ENCODE peak calls at places on chromosomes 13 and 19, in nine cellular contexts. H is T-helper 1 cell, S is ACHN, U is Right ventricle myocardium superior, L is left lung, V is NT2/D1, I is uterus, A is dorsolateral prefrontal cortex, M is psoas muscle. T is an unnamed sample.

GRCh38 chr13:44049546-44049945 is 169.8 kb downstream of the LACC1 start:
- DNase-seq in H (no peak), S (no peak), U (no peak), L (no peak), V (no peak), I (no peak), A (no peak), M (no peak), T (no peak)

GRCh38 chr13:110555601-110556223 is 5.8 kb downstream of the RAB20 start:
- DNase-seq in H (no peak), S (no peak), U (no peak), L (peak), V (no peak), I (no peak), A (no peak), M (no peak), T (peak)

GRCh38 chr19:18379803-18380747 is 5.9 kb upstream of the GDF15 start:
- DNase-seq in H (no peak), S (peak), U (peak), L (peak), V (no peak), I (peak), A (no peak), M (peak), T (peak)

GRCh38 chr19:19482785-19483625 is 32.3 kb downstream of the TSSK6 start:
- DNase-seq in H (no peak), S (no peak), U (no peak), L (no peak), V (no peak), I (no peak), A (no peak), M (peak), T (no peak)

GRCh38 chr13:50357586-50358118 is 342.4 kb downstream of the KCNRG start:
- DNase-seq in H (no peak), S (peak), U (no peak), L (no peak), V (no peak), I (peak), A (no peak), M (no peak), T (no peak)

GRCh38 chr13:41780736-41781708 is 179.9 kb downstream of the VWA8 start:
- DNase-seq in H (no peak), S (peak), U (no peak), L (no peak), V (no peak), I (no peak), A (no peak), M (no peak), T (no peak)

GRCh38 chr13:35518337-35518736 is 41.8 kb upstream of the MAB21L1 start:
- DNase-seq in H (no peak), S (no peak), U (no peak), L (no peak), V (no peak), I (no peak), A (no peak), M (no peak), T (no peak)

GRCh38 chr19:3514930-3515329 is 8.8 kb downstream of the FZR1 start:
- DNase-seq in H (no peak), S (no peak), U (no peak), L (no peak), V (no peak), I (no peak), A (no peak), M (no peak), T (no peak)

GRCh38 chr19:7899751-7900352 is 3.8 kb upstream of the MAP2K7 start:
- DNase-seq in H (no peak), S (no peak), U (no peak), L (no peak), V (no peak), I (no peak), A (no peak), M (no peak), T (no peak)

GRCh38 chr19:58372311-58373133 is 8.3 kb downstream of the ZNF837 start:
- DNase-seq in H (no peak), S (no peak), U (no peak), L (no peak), V (no peak), I (no peak), A (no peak), M (no peak), T (no peak)

GRCh38 chr19:42528354-42529247 is at the start of gene CEACAM1:
- DNase-seq in H (peak), S (peak), U (peak), L (peak), V (no peak), I (no peak), A (no peak), M (no peak), T (peak)

GRCh38 chr19:55452381-55453325 is 8.8 kb downstream of the ISOC2 start:
- DNase-seq in H (peak), S (no peak), U (peak), L (no peak), V (peak), I (peak), A (peak), M (peak), T (peak)

GRCh38 chr19:18294467-18294864 is 13.0 kb upstream of the JUND start:
- DNase-seq in H (peak), S (no peak), U (peak), L (no peak), V (no peak), I (no peak), A (peak), M (peak), T (no peak)

GRCh38 chr13:74444877-74445479 is 310.8 kb upstream of the KLF12 start:
- DNase-seq in H (no peak), S (no peak), U (no peak), L (no peak), V (no peak), I (no peak), A (no peak), M (no peak), T (no peak)

GRCh38 chr19:45324349-45324907 is 1.8 kb upstream of the CKM start:
- DNase-seq in H (no peak), S (no peak), U (no peak), L (no peak), V (no peak), I (no peak), A (no peak), M (no peak), T (no peak)

GRCh38 chr19:33436360-33437345 is 63.1 kb downstream of the CEBPG start:
- DNase-seq in H (no peak), S (no peak), U (peak), L (peak), V (no peak), I (no peak), A (no peak), M (peak), T (no peak)

GRCh38 chr13:83845121-83845520 is 37.2 kb downstream of the SLITRK1 start:
- DNase-seq in H (no peak), S (no peak), U (no peak), L (no peak), V (no peak), I (no peak), A (no peak), M (no peak), T (no peak)

GRCh38 chr13:113410472-113411201 is 42.7 kb downstream of the ADPRHL1 start:
- DNase-seq in H (no peak), S (peak), U (peak), L (peak), V (no peak), I (peak), A (peak), M (peak), T (peak)

GRCh38 chr13:113245858-113246791 is 36.7 kb downstream of the CUL4A start:
- DNase-seq in H (no peak), S (peak), U (no peak), L (peak), V (no peak), I (no peak), A (no peak), M (no peak), T (peak)

GRCh38 chr13:73943137-73943964 is 190.9 kb downstream of the KLF12 start:
- DNase-seq in H (no peak), S (no peak), U (no peak), L (no peak), V (no peak), I (no peak), A (no peak), M (no peak), T (no peak)